ENCODE peak calls at places on chromosomes 6 and 20, in five cellular contexts. M is HL-60, Z is heart right ventricle, K is testis, O is foreskin fibroblast. I is an unnamed sample.

GRCh38 chr6:15855311-15855710 is 192.5 kb upstream of the DTNBP1 start:
- DNase-seq in M (no peak), O (no peak), K (no peak), Z (no peak), I (no peak)

GRCh38 chr6:29011276-29011734 is 6.2 kb upstream of the ZNF311 start:
- DNase-seq in M (peak; percentile 66), O (peak; percentile 85), K (peak; percentile 79), Z (peak; percentile 38), I (peak; percentile 68)

GRCh38 chr20:5401277-5401676 is 84.5 kb upstream of the PROKR2 start:
- DNase-seq in K (no peak), Z (no peak), O (no peak), M (no peak), I (no peak)

GRCh38 chr6:163340201-163340887 is 74.2 kb upstream of the QKI start:
- DNase-seq in M (no peak), K (no peak), Z (no peak), O (no peak), I (no peak)

GRCh38 chr6:125519367-125519766 is 217.6 kb upstream of the HDDC2 start:
- DNase-seq in M (no peak), Z (no peak), O (peak; percentile 30), K (no peak), I (no peak)

GRCh38 chr6:31007694-31008093 is 2.6 kb upstream of the MUC22 start:
- DNase-seq in M (no peak), K (no peak), O (peak; percentile 81), Z (no peak), I (peak; percentile 73)

GRCh38 chr6:67683960-67684359 is 951.1 kb upstream of the ADGRB3 start:
- DNase-seq in K (no peak), M (peak; percentile 58), O (peak; percentile 96), Z (no peak), I (peak; percentile 31)

GRCh38 chr20:26354521-26354920 is 657.9 kb upstream of the ZNF337 start:
- DNase-seq in Z (no peak), K (no peak), O (no peak), M (no peak), I (no peak)

GRCh38 chr6:42771741-42772100 is 10.1 kb upstream of the BICRAL start:
- DNase-seq in K (no peak), O (no peak), Z (no peak), M (no peak), I (no peak)

GRCh38 chr20:12237772-12238171 is 320.1 kb downstream of the BTBD3 start:
- DNase-seq in O (peak; percentile 77), Z (no peak), K (no peak), M (no peak), I (peak; percentile 67)

GRCh38 chr20:43665466-43666176 is 1.3 kb upstream of the MYBL2 start:
- DNase-seq in M (no peak), O (no peak), K (no peak), Z (no peak), I (no peak)

GRCh38 chr20:17955302-17955701 is 13.3 kb downstream of the SNX5 start:
- DNase-seq in K (no peak), O (no peak), Z (no peak), M (no peak), I (no peak)

GRCh38 chr6:43386492-43386891 is 17.0 kb upstream of the ZNF318 start:
- DNase-seq in M (no peak), K (no peak), Z (no peak), O (no peak), I (no peak)

GRCh38 chr6:112035446-112035845 is 18.5 kb upstream of the CCN6 start:
- DNase-seq in M (no peak), Z (no peak), O (no peak), K (no peak), I (peak; percentile 59)

GRCh38 chr6:36897629-36898028 is 11.9 kb downstream of the C6orf89 start:
- DNase-seq in O (peak; percentile 42), K (no peak), M (no peak), Z (no peak), I (no peak)

GRCh38 chr6:169190144-169190584 is 63.5 kb downstream of the THBS2 start:
- DNase-seq in M (no peak), K (peak; percentile 63), O (peak; percentile 86), Z (peak; percentile 61), I (peak; percentile 98)

GRCh38 chr6:30883743-30884520 is at the start of gene DDR1:
- DNase-seq in Z (peak; percentile 76), K (peak; percentile 81), M (no peak), O (peak; percentile 82), I (peak; percentile 87)

GRCh38 chr6:115882174-115882573 is 178.5 kb downstream of the FRK start:
- DNase-seq in K (no peak), Z (no peak), O (no peak), M (no peak), I (no peak)

GRCh38 chr6:11585426-11586016 is 48.0 kb downstream of the TMEM170B start:
- DNase-seq in K (no peak), O (peak; percentile 82), Z (no peak), M (peak; percentile 21), I (peak; percentile 74)

GRCh38 chr6:90027004-90027403 is 132.7 kb downstream of the GJA10 start:
- DNase-seq in M (no peak), O (no peak), K (no peak), Z (no peak), I (no peak)

GRCh38 chr6:43913388-43914271 is 143.6 kb downstream of the VEGFA start:
- DNase-seq in K (no peak), O (peak; percentile 58), Z (no peak), M (no peak), I (peak; percentile 51)

GRCh38 chr20:63098195-63098810 is 91.5 kb upstream of the BHLHE23 start:
- DNase-seq in K (no peak), Z (no peak), O (no peak), M (no peak), I (no peak)

GRCh38 chr6:52352239-52353008 is 9.5 kb upstream of the PAQR8 start:
- DNase-seq in Z (no peak), K (no peak), M (peak; percentile 95), O (peak; percentile 95), I (peak; percentile 84)

GRCh38 chr6:113819169-113819830 is 37.8 kb upstream of the MARCKS start:
- DNase-seq in K (no peak), O (no peak), Z (no peak), M (no peak), I (no peak)

GRCh38 chr6:116450769-116451740 is 10.1 kb upstream of the CALHM6 start:
- DNase-seq in O (no peak), K (no peak), Z (no peak), M (peak; percentile 83), I (no peak)

GRCh38 chr20:63740501-63741353 is 1.2 kb downstream of the SLC2A4RG start:
- DNase-seq in O (peak; percentile 97), K (peak; percentile 93), Z (peak; percentile 93), M (peak; percentile 91), I (peak; percentile 89)

GRCh38 chr6:167244064-167244949 is 46.8 kb upstream of the UNC93A start:
- DNase-seq in M (no peak), Z (no peak), K (no peak), O (no peak), I (no peak)

GRCh38 chr6:23174781-23175361 is 605.5 kb downstream of the HDGFL1 start:
- DNase-seq in M (no peak), K (no peak), Z (no peak), O (peak; percentile 95), I (peak; percentile 93)

GRCh38 chr20:50618537-50618936 is 72.8 kb downstream of the RIPOR3 start:
- DNase-seq in Z (no peak), O (no peak), K (no peak), M (no peak), I (no peak)

GRCh38 chr6:156183678-156184077 is 593.5 kb upstream of the ARID1B start:
- DNase-seq in M (no peak), O (no peak), Z (no peak), K (no peak), I (no peak)

GRCh38 chr6:156185113-156185512 is 592.1 kb upstream of the ARID1B start:
- DNase-seq in M (no peak), Z (no peak), O (no peak), K (no peak), I (no peak)

GRCh38 chr6:156182356-156182755 is 594.8 kb upstream of the ARID1B start:
- DNase-seq in M (no peak), O (no peak), Z (no peak), K (no peak), I (no peak)
- H3K4me3 ChIP-seq in M (no peak overlapping the region), O (no peak overlapping the region), Z (no peak overlapping the region), K (no peak overlapping the region), I (no peak overlapping the region)

GRCh38 chr6:75070244-75070643 is 135.6 kb downstream of the COL12A1 start:
- DNase-seq in O (no peak), K (no peak), M (no peak), Z (no peak), I (no peak)
- TF ChIP-seq CTCF in O (no peak), K (no peak), M (no peak), Z (no peak), I (no peak)

GRCh38 chr6:119067091-119067490 is 11.4 kb downstream of the FAM184A start:
- DNase-seq in O (no peak), Z (no peak), K (no peak), M (no peak), I (no peak)

GRCh38 chr6:119065382-119065781 is 13.1 kb downstream of the FAM184A start:
- DNase-seq in O (no peak), Z (no peak), M (no peak), K (no peak), I (no peak)

GRCh38 chr6:119061215-119061614 is 17.2 kb downstream of the FAM184A start:
- DNase-seq in M (no peak), O (no peak), K (no peak), Z (no peak), I (no peak)

GRCh38 chr6:119071576-119071975 is 6.9 kb downstream of the FAM184A start:
- DNase-seq in O (no peak), Z (no peak), K (no peak), M (no peak), I (no peak)

GRCh38 chr6:119066426-119067001 is 11.9 kb downstream of the FAM184A start:
- DNase-seq in K (no peak), M (no peak), O (no peak), Z (no peak), I (no peak)
- H3K4me3 ChIP-seq in K (no peak overlapping the region), M (no peak overlapping the region), O (no peak overlapping the region), Z (no peak overlapping the region), I (no peak overlapping the region)

GRCh38 chr20:58022711-58023110 is 205.7 kb downstream of the ANKRD60 start:
- DNase-seq in O (peak; percentile 56), Z (no peak), K (no peak), M (no peak), I (no peak)

GRCh38 chr20:58019850-58020625 is 208.4 kb downstream of the ANKRD60 start:
- DNase-seq in M (no peak), Z (no peak), K (no peak), O (no peak), I (no peak)

GRCh38 chr20:58020656-58021454 is 207.6 kb downstream of the ANKRD60 start:
- DNase-seq in K (no peak), O (no peak), M (no peak), Z (no peak), I (no peak)

GRCh38 chr20:58023346-58023745 is 205.1 kb downstream of the ANKRD60 start:
- DNase-seq in M (no peak), O (no peak), K (no peak), Z (no peak), I (no peak)

DNA sequence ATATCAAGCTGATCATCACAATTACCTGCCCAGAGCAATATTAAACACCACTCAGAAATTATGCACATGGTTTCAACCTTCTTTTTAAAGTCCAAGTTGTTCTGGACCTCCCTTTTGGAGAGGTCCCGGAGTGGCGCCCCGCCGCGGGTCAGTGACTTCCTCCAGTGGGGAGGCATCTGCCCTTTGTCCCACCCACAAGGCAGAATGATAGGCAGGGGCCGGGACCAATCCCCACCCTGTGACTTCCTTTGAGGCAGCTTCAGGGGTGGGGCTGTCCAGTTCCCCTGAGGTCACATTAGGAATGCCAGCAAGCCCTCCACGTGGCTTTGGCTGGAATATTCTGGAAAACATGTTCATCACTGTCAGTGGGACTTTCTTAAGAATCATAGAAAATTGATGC is 207.0 kb downstream of the ANKRD60 start:
- DNase-seq in Z (peak; percentile 76), M (no peak), O (no peak), K (peak; percentile 85), I (no peak)
- TF ChIP-seq CTCF in Z (no peak), M (no peak), O (no peak), K (no peak), I (no peak)

I was measured in cardiac fibroblast.